ENCODE peak calls at places on chromosomes 4 and X, in six cellular contexts. Y is NCI-H748 treated with DMSO at 0.1 percent for 48 hours; J is SJSA1; S is anterior cingulate cortex; A is cardiac muscle cell; I is activated CD4-positive, alpha-beta T cell treated with anti-CD3 and anti-CD28 coated beads, Interleukin-2, amount 50 U/mL, for 1 hour. N is an unnamed sample.

GRCh38 chr4:109078724-109079123 is 223.7 kb downstream of the COL25A1 start:
- DNase-seq in A (peak), J (no peak), I (no peak), S (no peak), Y (no peak), N (no peak)

GRCh38 chr4:71231073-71231752 is 107.6 kb upstream of the SLC4A4 start:
- DNase-seq in A (peak), Y (no peak), J (no peak), S (no peak), I (no peak), N (no peak)

GRCh38 chrX:154019633-154020499 is at the start of gene IRAK1:
- DNase-seq in A (peak), S (no peak), I (peak), Y (no peak), J (peak), N (peak)

GRCh38 chrX:75609361-75609760 is 86.5 kb upstream of the ZDHHC15 start:
- DNase-seq in S (no peak), I (no peak), J (no peak), Y (no peak), A (no peak), N (no peak)

GRCh38 chr4:169225058-169225751 is 45.6 kb downstream of the SH3RF1 start:
- DNase-seq in Y (no peak), J (peak), A (no peak), I (no peak), S (no peak), N (no peak)

GRCh38 chr4:38514465-38515146 is 149.4 kb upstream of the KLF3 start:
- DNase-seq in Y (no peak), J (no peak), I (no peak), S (no peak), A (no peak), N (no peak)

GRCh38 chr4:126890994-126891393 is 741.8 kb upstream of the INTU start:
- DNase-seq in I (no peak), S (no peak), Y (no peak), J (no peak), A (peak), N (no peak)

GRCh38 chr4:78689700-78690318 is 86.3 kb upstream of the BMP2K start:
- DNase-seq in I (no peak), Y (no peak), S (no peak), J (no peak), A (no peak), N (no peak)

GRCh38 chr4:83631066-83631465 is 95.2 kb downstream of the GPAT3 start:
- DNase-seq in Y (no peak), A (no peak), I (no peak), S (no peak), J (no peak), N (no peak)

GRCh38 chr4:14157262-14157661 is 529.7 kb upstream of the BOD1L1 start:
- DNase-seq in Y (no peak), S (no peak), J (no peak), A (no peak), I (no peak), N (no peak)

GRCh38 chrX:39808471-39808917 is 289.3 kb downstream of the BCOR start:
- DNase-seq in I (no peak), J (no peak), Y (no peak), A (no peak), S (no peak), N (no peak)

GRCh38 chr4:172323288-172323687 is 510.1 kb downstream of the GALNTL6 start:
- DNase-seq in A (no peak), S (no peak), I (no peak), Y (no peak), J (no peak), N (no peak)

GRCh38 chr4:3800351-3800750 is 34.2 kb downstream of the ADRA2C start:
- DNase-seq in S (no peak), I (no peak), J (no peak), Y (no peak), A (no peak), N (no peak)

GRCh38 chrX:150870487-150871340 is 27.8 kb downstream of the CD99L2 start:
- DNase-seq in J (no peak), I (no peak), S (no peak), Y (no peak), A (no peak), N (no peak)

GRCh38 chr4:57865264-57865663 is 755.1 kb upstream of the IGFBP7 start:
- DNase-seq in J (no peak), A (no peak), S (no peak), Y (no peak), I (no peak), N (no peak)

GRCh38 chrX:38864165-38864564 is 62.9 kb downstream of the MID1IP1 start:
- DNase-seq in J (no peak), S (no peak), Y (no peak), I (no peak), A (no peak), N (no peak)

N was measured in stimulated activated naive CD4-positive, alpha-beta T cell treated with Interleukin-2 at 50 U/mL for 16 hours.